ENCODE peak calls at places on chromosome 3, in ten cellular contexts. C is H9, F is progenitor cell of endocrine pancreas, L is tibial nerve, D is OCI-LY7, M is mesothelial cell of epicardium, T is stomach, G is A549, H is astrocyte of the spinal cord, Q is cardiac muscle cell. V is an unnamed sample.

GRCh38 chr3:96300743-96301142 is 513.7 kb upstream of the EPHA6 start:
- DNase-seq in C (no peak), F (no peak), L (no peak), D (no peak), M (no peak), T (no peak), G (no peak), H (no peak), Q (no peak), V (no peak)

GRCh38 chr3:10744098-10744465 is 71.9 kb upstream of the SLC6A11 start:
- DNase-seq in C (peak; percentile 67), F (no peak), L (no peak), D (peak; percentile 12), M (no peak), T (no peak), G (peak; percentile 26), H (no peak), Q (peak; percentile 6), V (peak; percentile 4)

GRCh38 chr3:173003471-173003870 is 137.6 kb downstream of the SPATA16 start:
- DNase-seq in C (no peak), F (no peak), L (no peak), D (no peak), M (no peak), T (no peak), G (no peak), H (no peak), Q (no peak), V (no peak)

GRCh38 chr3:3305087-3305486 is 125.6 kb upstream of the CRBN start:
- DNase-seq in C (no peak), F (no peak), L (no peak), D (no peak), M (no peak), T (no peak), G (no peak), H (no peak), Q (no peak), V (no peak)

GRCh38 chr3:52385157-52385556 is 59.7 kb downstream of the SEMA3G start:
- DNase-seq in C (peak; percentile 93), F (peak; percentile 42), L (no peak), D (peak; percentile 82), M (no peak), T (no peak), G (peak; percentile 64), H (peak; percentile 10), Q (peak; percentile 69), V (peak; percentile 43)

GRCh38 chr3:159804726-159805410 is 183.8 kb upstream of the IL12A start:
- DNase-seq in C (peak; percentile 82), F (peak; percentile 44), L (peak; percentile 23), D (peak; percentile 58), M (peak; percentile 64), T (peak; percentile 58), G (peak; percentile 88), H (peak; percentile 89), Q (peak; percentile 89), V (peak; percentile 82)

GRCh38 chr3:149771652-149772271 is 19.5 kb upstream of the COMMD2 start:
- DNase-seq in C (peak; percentile 64), F (peak; percentile 14), L (peak; percentile 17), D (peak; percentile 45), M (peak; percentile 43), T (peak; percentile 57), G (peak; percentile 43), H (peak; percentile 41), Q (peak; percentile 72), V (peak; percentile 15)

GRCh38 chr3:71659758-71660666 is 65.2 kb downstream of the EIF4E3 start:
- DNase-seq in C (no peak), F (no peak), L (no peak), D (peak; percentile 94), M (no peak), T (no peak), G (no peak), H (peak; percentile 25), Q (no peak), V (no peak)

GRCh38 chr3:67090472-67090871 is 92.4 kb downstream of the KBTBD8 start:
- DNase-seq in C (no peak), F (no peak), L (no peak), D (no peak), M (no peak), T (no peak), G (no peak), H (peak; percentile 50), Q (no peak), V (peak; percentile 48)

GRCh38 chr3:112894258-112894657 is 47.6 kb upstream of the CD200R1L start:
- DNase-seq in C (peak; percentile 87), F (no peak), L (no peak), D (no peak), M (no peak), T (no peak), G (peak; percentile 59), H (peak; percentile 43), Q (no peak), V (peak; percentile 16)

GRCh38 chr3:152444029-152444641 is 175.4 kb downstream of the MBNL1 start:
- DNase-seq in C (no peak), F (no peak), L (no peak), D (peak; percentile 71), M (no peak), T (no peak), G (peak; percentile 73), H (peak; percentile 79), Q (peak; percentile 63), V (peak; percentile 49)

GRCh38 chr3:14768881-14769280 is 49.9 kb upstream of the FGD5 start:
- DNase-seq in C (no peak), F (no peak), L (no peak), D (no peak), M (no peak), T (no peak), G (no peak), H (no peak), Q (no peak), V (no peak)

GRCh38 chr3:98027084-98027445 is 8.1 kb downstream of the GABRR3 start:
- DNase-seq in C (no peak), F (no peak), L (no peak), D (no peak), M (no peak), T (no peak), G (no peak), H (no peak), Q (no peak), V (no peak)

GRCh38 chr3:127718916-127719290 is 46.2 kb downstream of the ABTB1 start:
- DNase-seq in C (no peak), F (no peak), L (no peak), D (no peak), M (no peak), T (no peak), G (no peak), H (no peak), Q (no peak), V (no peak)

DNA sequence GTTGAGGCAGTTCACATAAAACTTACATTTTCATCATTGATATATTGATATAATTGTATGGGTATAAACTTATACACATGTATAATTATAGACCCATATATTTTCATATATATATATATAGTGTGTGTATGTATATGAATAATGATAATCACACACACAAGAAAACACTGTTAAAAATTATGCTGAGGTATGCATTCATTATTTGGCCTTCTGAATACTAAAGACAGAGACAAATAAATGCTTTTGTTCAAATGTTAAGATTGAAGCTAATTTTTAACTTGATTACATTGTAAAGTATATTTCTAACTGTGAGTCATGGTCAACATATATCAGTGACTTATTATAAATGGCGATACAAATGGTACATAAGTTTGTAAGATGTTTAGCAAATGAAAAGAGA is 888.8 kb downstream of the OTOL1 start:
- DNase-seq in C (no peak), F (no peak), L (no peak), D (no peak), M (no peak), T (no peak), G (no peak), H (no peak), Q (no peak), V (no peak)
- TF ChIP-seq CTCF in C (no peak), F (no peak), L (no peak), D (no peak), M (no peak), T (no peak), G (no peak), H (no peak), Q (no peak), V (no peak)

GRCh38 chr3:32883817-32884216 is 66.0 kb downstream of the TRIM71 start:
- DNase-seq in C (no peak), F (no peak), L (no peak), D (no peak), M (no peak), T (no peak), G (no peak), H (no peak), Q (no peak), V (no peak)
- TF ChIP-seq CTCF in C (no peak), F (no peak), L (no peak), D (no peak), M (no peak), T (no peak), G (no peak), H (no peak), Q (no peak), V (no peak)

GRCh38 chr3:167406876-167407492 is 26.9 kb upstream of the ZBBX start:
- DNase-seq in C (peak; percentile 68), F (peak; percentile 37), L (no peak), D (peak; percentile 41), M (peak; percentile 46), T (peak; percentile 31), G (peak; percentile 53), H (peak; percentile 82), Q (peak; percentile 82), V (no peak)
- TF ChIP-seq CTCF in C (peak; percentile 91), F (peak; percentile 85), L (peak; percentile 34), D (peak; percentile 74), M (peak; percentile 48), T (no peak), G (peak; percentile 29), H (peak; percentile 64), Q (peak; percentile 42), V (peak; percentile 8)

DNA sequence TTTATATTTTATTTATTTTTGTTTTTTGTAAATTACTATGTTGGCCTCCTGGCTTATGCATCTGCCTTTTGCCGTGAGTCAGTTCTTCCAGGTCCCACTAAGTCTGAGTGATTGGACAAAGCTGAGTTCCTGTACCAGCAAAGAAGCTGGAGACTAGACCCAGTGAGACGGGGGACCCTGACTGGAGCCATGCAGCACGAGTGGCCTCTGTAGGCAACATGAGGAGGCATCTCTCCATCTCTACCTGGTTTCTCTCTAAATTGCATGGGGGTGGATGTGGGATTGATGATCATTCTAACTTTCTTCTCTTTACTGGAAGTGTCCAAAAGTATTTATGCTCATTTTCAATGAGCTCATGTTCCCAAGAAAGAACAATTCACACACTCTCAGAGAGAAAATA is 155.3 kb upstream of the MRPL3 start:
- DNase-seq in C (no peak), F (no peak), L (no peak), D (no peak), M (no peak), T (no peak), G (no peak), H (no peak), Q (no peak), V (no peak)
- TF ChIP-seq CTCF in C (no peak), F (no peak), L (no peak), D (no peak), M (no peak), T (no peak), G (no peak), H (peak; percentile 2), Q (peak; percentile 11), V (no peak)

V was measured in HFFc6.